ENCODE peak calls at places on chromosomes 13 and 19, in ten cellular contexts. P, C, R, N, H, B, Q, F, I and K are unnamed samples.
A peak's percentile ranks its signal among the peaks of the same experiment; 100 is the strongest.

GRCh38 chr13:93118081-93118615 is 108.5 kb upstream of the GPC6 start:
- DNase-seq in P (peak; percentile 9), C (no peak), R (no peak), N (no peak), H (no peak), B (peak; percentile 60), Q (no peak), F (no peak), I (no peak), K (no peak)

GRCh38 chr19:44850641-44851109 is 4.6 kb downstream of the NECTIN2 start:
- DNase-seq in P (no peak), C (no peak), R (no peak), N (no peak), H (peak; percentile 78), B (no peak), Q (no peak), F (peak; percentile 47), I (no peak), K (no peak)

GRCh38 chr13:95298971-95299627 is 2.2 kb downstream of the ABCC4 start:
- DNase-seq in P (peak; percentile 65), C (no peak), R (no peak), N (peak; percentile 92), H (no peak), B (peak; percentile 74), Q (no peak), F (no peak), I (peak; percentile 82), K (no peak)

GRCh38 chr13:97892717-97893116 is 60.8 kb upstream of the IPO5 start:
- DNase-seq in P (peak; percentile 18), C (no peak), R (no peak), N (peak; percentile 42), H (no peak), B (peak; percentile 45), Q (no peak), F (no peak), I (no peak), K (no peak)

GRCh38 chr13:27401210-27401609 is 23.2 kb upstream of the GTF3A start:
- DNase-seq in P (no peak), C (no peak), R (no peak), N (no peak), H (peak; percentile 29), B (no peak), Q (peak; percentile 75), F (no peak), I (no peak), K (no peak)

GRCh38 chr19:10286803-10287737 is at the start of gene ICAM4:
- DNase-seq in P (peak; percentile 88), C (peak; percentile 89), R (peak; percentile 88), N (no peak), H (peak; percentile 71), B (no peak), Q (peak; percentile 54), F (peak; percentile 92), I (peak; percentile 83), K (peak; percentile 41)

GRCh38 chr13:23655321-23655720 is 85.1 kb downstream of the TNFRSF19 start:
- DNase-seq in P (no peak), C (no peak), R (no peak), N (peak; percentile 27), H (no peak), B (no peak), Q (no peak), F (no peak), I (no peak), K (no peak)

GRCh38 chr19:40502647-40503046 is 35.8 kb downstream of the SPTBN4 start:
- DNase-seq in P (no peak), C (no peak), R (no peak), N (no peak), H (no peak), B (no peak), Q (no peak), F (no peak), I (no peak), K (no peak)

GRCh38 chr19:47437500-47437899 is 18.2 kb upstream of the MEIS3 start:
- DNase-seq in P (no peak), C (no peak), R (no peak), N (no peak), H (no peak), B (no peak), Q (no peak), F (peak; percentile 38), I (no peak), K (no peak)

GRCh38 chr19:38676023-38676877 is 28.8 kb downstream of the ACTN4 start:
- DNase-seq in P (peak; percentile 77), C (peak; percentile 52), R (peak; percentile 80), N (peak; percentile 85), H (no peak), B (peak; percentile 66), Q (no peak), F (no peak), I (peak; percentile 56), K (no peak)

GRCh38 chr19:38679839-38680238 is 32.4 kb downstream of the ACTN4 start:
- DNase-seq in P (no peak), C (no peak), R (no peak), N (peak; percentile 58), H (no peak), B (peak; percentile 70), Q (no peak), F (no peak), I (peak; percentile 31), K (no peak)

GRCh38 chr19:38676878-38677646 is 29.6 kb downstream of the ACTN4 start:
- DNase-seq in P (no peak), C (no peak), R (peak; percentile 51), N (no peak), H (no peak), B (no peak), Q (no peak), F (no peak), I (no peak), K (no peak)

GRCh38 chr19:38678217-38678890 is 30.9 kb downstream of the ACTN4 start:
- DNase-seq in P (no peak), C (no peak), R (peak; percentile 47), N (no peak), H (no peak), B (no peak), Q (no peak), F (no peak), I (no peak), K (no peak)

DNA sequence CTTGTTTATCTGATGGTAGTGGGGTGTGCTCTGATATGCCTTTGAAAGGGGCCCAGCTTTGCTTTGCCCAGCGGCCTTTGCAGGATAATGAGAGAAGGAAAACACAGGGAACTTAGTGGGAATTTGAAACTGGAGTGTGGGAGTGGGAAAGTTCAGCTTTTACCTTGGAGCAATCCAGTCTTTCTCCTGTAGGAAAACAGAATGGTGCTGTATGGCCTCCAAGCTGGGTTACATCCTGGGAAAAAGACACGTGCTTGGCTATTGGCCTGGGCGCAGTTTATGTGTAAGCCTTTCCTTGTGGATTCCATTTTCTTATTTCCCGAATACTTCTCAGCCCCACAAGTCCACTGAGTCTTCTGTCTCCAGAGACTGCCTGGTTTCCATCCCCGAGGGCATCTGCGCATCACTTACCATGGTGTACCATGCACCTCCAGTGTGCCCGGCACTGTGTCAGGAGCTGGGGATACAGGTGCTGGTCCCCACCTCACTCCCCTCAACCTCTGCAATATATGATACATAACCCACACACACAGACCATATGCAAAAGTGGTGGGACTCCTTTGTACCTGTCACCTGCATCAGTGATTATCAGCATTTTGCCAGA is 31.5 kb downstream of the ACTN4 start:
- DNase-seq in P (no peak), C (no peak), R (no peak), N (no peak), H (no peak), B (no peak), Q (no peak), F (no peak), I (no peak), K (no peak)
- H3K36me3 ChIP-seq in P (no peaks in the 10 kb centered on the region), C (no peaks in the 10 kb centered on the region), R (no peaks in the 10 kb centered on the region), N (peaks cover 16% of the 10 kb centered on the region), H (no peaks in the 10 kb centered on the region), B (peaks cover 30% of the 10 kb centered on the region), Q (no peaks in the 10 kb centered on the region), F (peaks cover 15% of the 10 kb centered on the region), I (peaks cover 14% of the 10 kb centered on the region), K (no peaks in the 10 kb centered on the region)

DNA sequence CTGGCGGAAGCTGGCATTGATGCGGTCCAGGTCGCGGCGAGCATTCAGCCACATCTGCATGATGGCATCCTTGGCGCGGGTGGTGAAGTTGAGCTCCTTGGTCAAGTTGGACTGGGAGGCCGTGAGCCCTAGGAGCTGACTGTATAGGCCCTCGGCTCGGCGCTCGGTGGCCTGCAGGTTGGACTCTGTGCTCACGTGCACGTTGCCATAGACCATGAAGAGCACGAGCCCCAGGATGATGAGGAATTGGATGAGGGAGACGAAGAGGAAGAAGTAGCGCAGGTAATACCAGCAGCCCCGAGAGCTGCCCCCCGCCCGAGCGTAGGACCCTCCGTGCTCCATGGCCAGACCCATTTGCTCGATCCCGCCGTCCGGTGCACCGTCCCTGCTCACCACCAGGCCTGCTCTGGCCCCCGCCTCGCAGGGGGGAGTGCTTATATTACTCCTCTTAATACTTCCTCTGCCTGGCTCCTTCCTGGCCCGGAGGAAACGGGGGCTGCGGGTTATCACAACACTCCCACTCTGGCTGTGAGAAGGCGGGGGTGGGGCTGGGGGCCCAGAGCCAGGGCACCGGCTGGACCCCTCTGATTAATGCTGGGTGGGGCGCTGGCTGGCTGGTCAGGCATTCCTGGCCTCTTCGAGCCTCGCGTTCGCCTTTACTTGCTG is at the start of gene PLVAP:
- DNase-seq in P (no peak), C (peak; percentile 41), R (peak; percentile 87), N (no peak), H (peak; percentile 64), B (no peak), Q (no peak), F (no peak), I (no peak), K (no peak)
- TF ChIP-seq CTCF in P (no peak), C (no peak), R (peak; percentile 52), N (no peak), H (no peak), B (no peak), Q (no peak), F (no peak), I (no peak), K (no peak)

DNA sequence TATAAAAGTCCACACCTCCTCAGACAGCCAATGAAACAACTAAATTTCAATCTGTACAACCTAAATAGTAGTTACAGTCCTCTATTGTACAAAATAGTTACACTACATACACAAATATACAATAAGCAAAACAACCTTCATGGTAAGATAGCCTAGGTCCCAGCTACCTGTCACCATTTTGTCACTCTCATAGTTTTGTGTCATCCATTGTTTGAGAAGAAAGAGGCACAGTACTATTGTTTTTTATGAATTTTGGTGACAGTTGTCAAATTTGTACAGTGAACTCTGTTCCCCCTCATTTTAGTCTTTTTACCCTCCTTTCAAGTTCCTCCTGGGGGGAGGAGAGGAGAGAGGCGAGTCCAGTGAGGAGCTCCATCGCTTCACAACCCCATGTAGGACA is 60.2 kb downstream of the SERP2 start:
- DNase-seq in P (no peak), C (no peak), R (no peak), N (no peak), H (no peak), B (no peak), Q (no peak), F (no peak), I (no peak), K (no peak)
- H3K27ac ChIP-seq in P (peak overlapping the region; percentile 98), C (no peak overlapping the region), R (no peak overlapping the region), N (peak overlapping the region; percentile 11), H (no peak overlapping the region), B (no peak overlapping the region), Q (peak overlapping the region; percentile 94), F (peak overlapping the region; percentile 93), I (no peak overlapping the region), K (peak overlapping the region; percentile 99)

DNA sequence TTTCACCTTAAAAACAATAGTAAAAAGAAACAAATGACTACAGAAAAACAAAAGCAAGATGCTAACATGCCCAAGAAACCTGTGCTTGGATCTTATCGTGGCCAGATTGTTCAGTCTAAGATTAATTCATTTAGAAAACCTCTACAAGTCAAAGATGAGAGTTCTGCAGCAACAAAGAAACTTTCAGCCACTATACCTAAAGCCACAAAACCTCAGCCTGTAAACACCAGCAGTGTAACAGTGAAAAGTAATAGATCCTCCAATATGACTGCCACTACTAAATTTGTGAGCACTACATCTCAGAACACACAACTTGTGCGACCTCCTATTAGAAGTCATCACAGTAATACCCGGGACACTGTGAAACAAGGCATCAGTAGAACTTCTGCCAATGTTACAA is 6.0 kb downstream of the CKAP2 start:
- DNase-seq in P (no peak), C (no peak), R (no peak), N (no peak), H (no peak), B (no peak), Q (no peak), F (no peak), I (no peak), K (no peak)
- H3K36me3 ChIP-seq in P (peaks cover 44% of the 10 kb centered on the region), C (no peaks in the 10 kb centered on the region), R (no peaks in the 10 kb centered on the region), N (peaks cover 39% of the 10 kb centered on the region), H (no peaks in the 10 kb centered on the region), B (peaks cover 33% of the 10 kb centered on the region), Q (peaks cover 6% of the 10 kb centered on the region), F (peaks cover 19% of the 10 kb centered on the region), I (no peaks in the 10 kb centered on the region), K (no peaks in the 10 kb centered on the region)